ENCODE peak calls at places on chromosomes 4 and X, in five cellular contexts. One of them, this sample, is unnamed. For H3K4me1, the result is how much of the 10 kb centered on the place peaks cover.

GRCh38 chr4:124684301-124684700 is 28.2 kb downstream of the ANKRD50 start:
- DNase-seq in CD8-positive, alpha-beta memory T cell: no peak
- DNase-seq in mucosa of descending colon: no peak
- DNase-seq in K562: no peak
- DNase-seq in HAP-1: peak
- DNase-seq in this sample: no peak

GRCh38 chr4:100299019-100299418 is 108.8 kb upstream of the DDIT4L start:
- DNase-seq in HAP-1: peak
- DNase-seq in K562: no peak
- DNase-seq in CD8-positive, alpha-beta memory T cell: no peak
- DNase-seq in mucosa of descending colon: no peak
- DNase-seq in this sample: no peak

GRCh38 chr4:61661960-61662359 is 461.8 kb downstream of the ADGRL3 start:
- DNase-seq in mucosa of descending colon: no peak
- DNase-seq in K562: no peak
- DNase-seq in HAP-1: no peak
- DNase-seq in CD8-positive, alpha-beta memory T cell: no peak
- DNase-seq in this sample: no peak

GRCh38 chrX:130055103-130055502 is 55.2 kb downstream of the ELF4 start:
- DNase-seq in HAP-1: no peak
- DNase-seq in CD8-positive, alpha-beta memory T cell: no peak
- DNase-seq in K562: no peak
- DNase-seq in mucosa of descending colon: no peak
- DNase-seq in this sample: no peak

GRCh38 chr4:177155454-177155853 is 154.2 kb upstream of the NEIL3 start:
- DNase-seq in CD8-positive, alpha-beta memory T cell: no peak
- DNase-seq in K562: no peak
- DNase-seq in HAP-1: no peak
- DNase-seq in mucosa of descending colon: no peak
- DNase-seq in this sample: no peak

GRCh38 chr4:17786567-17786966 is 5.1 kb upstream of the FAM184B start:
- DNase-seq in mucosa of descending colon: no peak
- DNase-seq in HAP-1: no peak
- DNase-seq in K562: no peak
- DNase-seq in CD8-positive, alpha-beta memory T cell: no peak
- DNase-seq in this sample: no peak

GRCh38 chr4:20506827-20507226 is 193.4 kb upstream of the PACRGL start:
- DNase-seq in CD8-positive, alpha-beta memory T cell: no peak
- DNase-seq in HAP-1: no peak
- DNase-seq in mucosa of descending colon: no peak
- DNase-seq in K562: no peak
- DNase-seq in this sample: no peak

GRCh38 chr4:161585011-161585410 is 578.8 kb downstream of the FSTL5 start:
- DNase-seq in CD8-positive, alpha-beta memory T cell: no peak
- DNase-seq in HAP-1: no peak
- DNase-seq in K562: no peak
- DNase-seq in mucosa of descending colon: no peak
- DNase-seq in this sample: no peak

GRCh38 chrX:39905475-39905889 is 192.3 kb downstream of the BCOR start:
- DNase-seq in CD8-positive, alpha-beta memory T cell: no peak
- DNase-seq in HAP-1: no peak
- DNase-seq in K562: peak
- DNase-seq in mucosa of descending colon: peak
- DNase-seq in this sample: no peak

GRCh38 chr4:70895405-70895804 is 6.8 kb upstream of the MOB1B start:
- DNase-seq in K562: no peak
- DNase-seq in HAP-1: no peak
- DNase-seq in CD8-positive, alpha-beta memory T cell: no peak
- DNase-seq in mucosa of descending colon: no peak
- DNase-seq in this sample: no peak

GRCh38 chrX:74449937-74450330 is 28.6 kb downstream of the SLC16A2 start:
- DNase-seq in K562: no peak
- DNase-seq in mucosa of descending colon: no peak
- DNase-seq in HAP-1: no peak
- DNase-seq in CD8-positive, alpha-beta memory T cell: no peak
- DNase-seq in this sample: no peak

GRCh38 chrX:12702509-12703091 is 88.6 kb upstream of the PRPS2 start:
- DNase-seq in mucosa of descending colon: no peak
- DNase-seq in HAP-1: no peak
- DNase-seq in K562: peak
- DNase-seq in CD8-positive, alpha-beta memory T cell: no peak
- DNase-seq in this sample: no peak

GRCh38 chrX:1452497-1453389 is at the start of gene ASMTL:
- DNase-seq in CD8-positive, alpha-beta memory T cell: peak
- DNase-seq in K562: peak
- DNase-seq in HAP-1: peak
- DNase-seq in mucosa of descending colon: peak
- DNase-seq in this sample: peak

GRCh38 chrX:42714981-42715688 is 62.8 kb downstream of the PPP1R2C start:
- DNase-seq in CD8-positive, alpha-beta memory T cell: peak
- DNase-seq in mucosa of descending colon: peak
- DNase-seq in HAP-1: peak
- DNase-seq in K562: no peak
- DNase-seq in this sample: peak

GRCh38 chrX:98362630-98363029 is 1478.9 kb downstream of the RPA4 start:
- DNase-seq in K562: no peak
- DNase-seq in HAP-1: no peak
- DNase-seq in mucosa of descending colon: no peak
- DNase-seq in CD8-positive, alpha-beta memory T cell: no peak
- DNase-seq in this sample: no peak

GRCh38 chrX:42934020-42934701 is 156.2 kb upstream of the PPP1R2C start:
- DNase-seq in HAP-1: no peak
- DNase-seq in mucosa of descending colon: no peak
- DNase-seq in K562: no peak
- DNase-seq in CD8-positive, alpha-beta memory T cell: no peak
- DNase-seq in this sample: peak

DNA sequence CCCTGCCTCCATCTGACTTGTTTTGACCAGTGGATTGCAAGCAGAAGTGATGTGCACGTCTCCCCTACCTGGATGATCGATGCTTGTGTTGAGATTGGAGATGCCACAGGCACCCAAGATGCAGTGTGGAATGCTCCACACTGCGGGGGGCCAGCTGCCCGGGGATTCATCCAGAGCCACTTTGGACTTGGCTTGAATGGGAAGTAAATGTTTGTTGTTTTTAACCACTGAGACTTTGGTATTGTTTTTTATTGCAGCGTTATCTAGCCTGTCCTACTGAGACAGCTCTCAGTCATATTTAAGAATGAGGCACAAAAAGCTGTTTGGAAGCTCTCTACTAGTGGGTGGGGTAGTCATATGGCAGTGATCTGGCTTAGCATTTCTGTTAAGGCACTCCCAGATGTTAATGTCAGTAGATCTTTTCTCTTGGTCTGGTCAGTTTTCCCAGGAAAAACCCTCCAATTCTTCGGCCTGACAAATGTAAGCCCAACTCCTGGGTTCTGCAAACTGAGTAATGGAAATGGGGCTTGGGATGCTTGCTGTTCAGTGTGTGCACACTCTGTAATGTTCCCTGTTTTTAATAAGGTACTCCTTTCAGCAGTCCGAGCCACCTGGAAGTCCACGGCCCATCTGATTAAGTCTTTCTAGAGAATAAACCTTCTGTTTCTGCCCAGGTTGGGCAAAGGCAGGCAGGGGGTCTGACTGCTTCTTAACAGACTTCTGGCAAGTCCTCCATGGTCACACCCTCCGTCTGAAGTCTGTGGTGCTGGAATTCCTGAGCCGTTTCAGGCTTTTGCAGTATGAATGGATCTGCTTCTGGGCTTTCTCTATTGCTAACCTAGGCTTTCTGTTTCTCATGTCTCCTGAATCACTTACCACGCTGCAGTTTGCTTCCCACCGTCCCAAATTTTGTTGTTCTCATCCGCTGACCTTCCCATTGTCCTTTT is 74.8 kb downstream of the WWC2 start:
- DNase-seq in HAP-1: no peak
- DNase-seq in CD8-positive, alpha-beta memory T cell: no peak
- DNase-seq in K562: no peak
- DNase-seq in mucosa of descending colon: no peak
- DNase-seq in this sample: no peak
- H3K4me1 ChIP-seq in HAP-1: half or more
- H3K4me1 ChIP-seq in CD8-positive, alpha-beta memory T cell: under half
- H3K4me1 ChIP-seq in K562: under half
- H3K4me1 ChIP-seq in mucosa of descending colon: under half
- H3K4me1 ChIP-seq in this sample: under half

GRCh38 chr4:76982638-76983579 is 33.4 kb downstream of the SEPTIN11 start:
- DNase-seq in mucosa of descending colon: no peak
- DNase-seq in CD8-positive, alpha-beta memory T cell: no peak
- DNase-seq in K562: peak
- DNase-seq in HAP-1: no peak
- DNase-seq in this sample: no peak
- H3K4me1 ChIP-seq in mucosa of descending colon: under half
- H3K4me1 ChIP-seq in CD8-positive, alpha-beta memory T cell: half or more
- H3K4me1 ChIP-seq in K562: under half
- H3K4me1 ChIP-seq in HAP-1: under half
- H3K4me1 ChIP-seq in this sample: under half

GRCh38 chr4:159177265-159178146 is 74.6 kb downstream of the RAPGEF2 start:
- DNase-seq in K562: no peak
- DNase-seq in CD8-positive, alpha-beta memory T cell: no peak
- DNase-seq in mucosa of descending colon: no peak
- DNase-seq in HAP-1: no peak
- DNase-seq in this sample: no peak

GRCh38 chr4:159174645-159175147 is 71.8 kb downstream of the RAPGEF2 start:
- DNase-seq in K562: no peak
- DNase-seq in HAP-1: no peak
- DNase-seq in mucosa of descending colon: no peak
- DNase-seq in CD8-positive, alpha-beta memory T cell: no peak
- DNase-seq in this sample: no peak

GRCh38 chr4:159175989-159176375 is 73.1 kb downstream of the RAPGEF2 start:
- DNase-seq in mucosa of descending colon: no peak
- DNase-seq in K562: no peak
- DNase-seq in CD8-positive, alpha-beta memory T cell: no peak
- DNase-seq in HAP-1: no peak
- DNase-seq in this sample: no peak

GRCh38 chr4:159178147-159178541 is 75.3 kb downstream of the RAPGEF2 start:
- DNase-seq in K562: no peak
- DNase-seq in CD8-positive, alpha-beta memory T cell: no peak
- DNase-seq in mucosa of descending colon: no peak
- DNase-seq in HAP-1: no peak
- DNase-seq in this sample: no peak

GRCh38 chr4:159175165-159175988 is 72.5 kb downstream of the RAPGEF2 start:
- DNase-seq in HAP-1: peak
- DNase-seq in CD8-positive, alpha-beta memory T cell: peak
- DNase-seq in K562: peak
- DNase-seq in mucosa of descending colon: no peak
- DNase-seq in this sample: peak
- H3K4me1 ChIP-seq in HAP-1: under half
- H3K4me1 ChIP-seq in CD8-positive, alpha-beta memory T cell: under half
- H3K4me1 ChIP-seq in K562: under half
- H3K4me1 ChIP-seq in mucosa of descending colon: under half
- H3K4me1 ChIP-seq in this sample: under half

DNA sequence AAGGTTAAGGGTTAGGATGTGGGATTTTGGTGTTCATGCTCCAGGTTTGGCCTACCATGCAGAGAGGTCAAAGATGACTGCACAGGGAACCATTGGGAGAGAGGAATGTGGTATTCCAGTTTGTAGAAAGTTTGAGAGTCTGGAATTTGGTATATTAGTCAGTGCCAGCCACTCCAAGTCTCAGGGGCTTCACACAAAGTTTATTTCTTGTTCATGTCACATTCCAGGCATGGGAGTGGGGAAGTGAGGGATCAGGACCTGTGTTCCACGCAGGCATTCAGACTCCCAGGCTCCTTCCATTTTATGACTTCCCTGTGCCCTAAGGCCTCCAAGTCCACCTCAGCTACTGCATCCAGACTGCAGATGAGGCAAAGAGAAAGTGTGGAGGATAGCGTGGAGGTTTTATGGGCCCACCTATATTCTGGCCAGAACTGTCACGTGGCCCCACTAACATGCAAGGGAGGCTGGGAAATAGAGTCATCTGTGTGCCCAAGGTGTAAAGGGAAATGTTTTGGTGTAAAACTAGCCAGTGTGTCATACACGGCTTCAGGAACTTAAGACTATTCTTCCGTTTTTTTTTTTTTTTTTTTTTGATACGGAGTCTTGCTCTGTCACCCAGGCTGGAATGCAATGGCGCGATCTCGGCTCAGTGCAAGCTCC is 140.6 kb upstream of the SCML1 start:
- DNase-seq in CD8-positive, alpha-beta memory T cell: no peak
- DNase-seq in HAP-1: no peak
- DNase-seq in K562: no peak
- DNase-seq in mucosa of descending colon: no peak
- DNase-seq in this sample: no peak
- H3K4me1 ChIP-seq in CD8-positive, alpha-beta memory T cell: under half
- H3K4me1 ChIP-seq in HAP-1: under half
- H3K4me1 ChIP-seq in K562: under half
- H3K4me1 ChIP-seq in mucosa of descending colon: under half
- H3K4me1 ChIP-seq in this sample: under half

GRCh38 chr4:53013873-53014272 is 151.8 kb downstream of the RASL11B start:
- DNase-seq in K562: no peak
- DNase-seq in CD8-positive, alpha-beta memory T cell: no peak
- DNase-seq in HAP-1: no peak
- DNase-seq in mucosa of descending colon: no peak
- DNase-seq in this sample: no peak

GRCh38 chr4:53010320-53010719 is 148.2 kb downstream of the RASL11B start:
- DNase-seq in mucosa of descending colon: no peak
- DNase-seq in HAP-1: no peak
- DNase-seq in CD8-positive, alpha-beta memory T cell: no peak
- DNase-seq in K562: no peak
- DNase-seq in this sample: no peak

GRCh38 chr4:53009824-53010223 is 147.7 kb downstream of the RASL11B start:
- DNase-seq in mucosa of descending colon: no peak
- DNase-seq in K562: no peak
- DNase-seq in HAP-1: no peak
- DNase-seq in CD8-positive, alpha-beta memory T cell: no peak
- DNase-seq in this sample: peak

GRCh38 chr4:53012738-53013137 is 150.6 kb downstream of the RASL11B start:
- DNase-seq in mucosa of descending colon: no peak
- DNase-seq in HAP-1: no peak
- DNase-seq in K562: no peak
- DNase-seq in CD8-positive, alpha-beta memory T cell: no peak
- DNase-seq in this sample: no peak

GRCh38 chr4:53011176-53011575 is 149.1 kb downstream of the RASL11B start:
- DNase-seq in HAP-1: no peak
- DNase-seq in CD8-positive, alpha-beta memory T cell: no peak
- DNase-seq in mucosa of descending colon: no peak
- DNase-seq in K562: no peak
- DNase-seq in this sample: no peak
- H3K4me1 ChIP-seq in HAP-1: under half
- H3K4me1 ChIP-seq in CD8-positive, alpha-beta memory T cell: under half
- H3K4me1 ChIP-seq in mucosa of descending colon: under half
- H3K4me1 ChIP-seq in K562: under half
- H3K4me1 ChIP-seq in this sample: under half

This sample was measured in CD4-positive, CD25-positive, alpha-beta regulatory T cell.